ENCODE peak calls at places on chromosome 17, in four cellular contexts. J, W, F and E are unnamed samples. For H3K4me1 and H3K36me3, the result is how much of the 10 kb centered on the place peaks cover.

GRCh38 chr17:83151442-83152220 is 72.2 kb downstream of the METRNL start:
- DNase-seq in J (no peak), W (no peak), F (no peak), E (no peak)

GRCh38 chr17:61744804-61745203 is 118.5 kb downstream of the BRIP1 start:
- DNase-seq in J (no peak), W (no peak), F (no peak), E (no peak)

GRCh38 chr17:33777674-33778073 is 477.4 kb upstream of the CCL2 start:
- DNase-seq in J (no peak), W (no peak), F (no peak), E (no peak)

GRCh38 chr17:6666077-6666521 is 14.5 kb downstream of the C17orf100 start:
- DNase-seq in J (peak), W (peak), F (peak), E (peak)

GRCh38 chr17:44556114-44556853 is 1.0 kb upstream of the FZD2 start:
- DNase-seq in J (peak), W (no peak), F (peak), E (no peak)

GRCh38 chr17:31167111-31167510 is 72.3 kb downstream of the NF1 start:
- DNase-seq in J (no peak), W (no peak), F (no peak), E (no peak)

GRCh38 chr17:32783602-32784001 is 93.3 kb downstream of the MYO1D start:
- DNase-seq in J (peak), W (no peak), F (no peak), E (no peak)

GRCh38 chr17:51456942-51457341 is 196.6 kb downstream of the UTP18 start:
- DNase-seq in J (peak), W (no peak), F (no peak), E (no peak)

GRCh38 chr17:43092891-43093290 is 32.3 kb downstream of the BRCA1 start:
- DNase-seq in J (no peak), W (no peak), F (no peak), E (no peak)

GRCh38 chr17:74749262-74750038 is 1.0 kb downstream of the NHERF1 start:
- DNase-seq in J (peak), W (peak), F (peak), E (no peak)

GRCh38 chr17:68812876-68813584 is 142.2 kb downstream of the ABCA8 start:
- DNase-seq in J (no peak), W (no peak), F (no peak), E (no peak)

GRCh38 chr17:44628234-44629188 is 27.8 kb upstream of the MEIOC start:
- DNase-seq in J (no peak), W (no peak), F (peak), E (no peak)

GRCh38 chr17:77800832-77801231 is 157.7 kb upstream of the TNRC6C start:
- DNase-seq in J (no peak), W (no peak), F (no peak), E (no peak)

GRCh38 chr17:73223626-73224616 is 31.1 kb downstream of the COG1 start:
- DNase-seq in J (no peak), W (no peak), F (no peak), E (no peak)

GRCh38 chr17:60079401-60079861 is 710 bp upstream of the HEATR6 start:
- DNase-seq in J (peak), W (no peak), F (no peak), E (no peak)

GRCh38 chr17:64534187-64534586 is 27.4 kb downstream of the CEP95 start:
- DNase-seq in J (peak), W (no peak), F (no peak), E (peak)

GRCh38 chr17:7045492-7046126 is 1.7 kb upstream of the SLC16A11 start:
- DNase-seq in J (peak), W (no peak), F (peak), E (no peak)

GRCh38 chr17:61647044-61647443 is 56.0 kb upstream of the NACA2 start:
- DNase-seq in J (peak), W (no peak), F (no peak), E (no peak)

GRCh38 chr17:42050360-42051012 is at the start of gene C17orf113:
- DNase-seq in J (peak), W (peak), F (peak), E (peak)

GRCh38 chr17:4879591-4879990 is 19.7 kb upstream of the C17orf107 start:
- DNase-seq in J (no peak), W (no peak), F (no peak), E (no peak)

GRCh38 chr17:17032131-17032692 is 10.0 kb upstream of the MPRIP start:
- DNase-seq in J (peak), W (peak), F (peak), E (peak)

GRCh38 chr17:697682-698081 is 17.0 kb downstream of the VPS53 start:
- DNase-seq in J (no peak), W (no peak), F (no peak), E (no peak)

GRCh38 chr17:43857141-43857540 is 10.2 kb downstream of the CD300LG start:
- DNase-seq in J (no peak), W (no peak), F (no peak), E (no peak)

GRCh38 chr17:10144456-10144855 is 54.0 kb downstream of the GAS7 start:
- DNase-seq in J (no peak), W (no peak), F (no peak), E (no peak)

GRCh38 chr17:28484296-28484695 is 10.9 kb downstream of the SLC13A2 start:
- DNase-seq in J (no peak), W (no peak), F (no peak), E (no peak)

GRCh38 chr17:41666336-41666680 is 22.4 kb upstream of the EIF1 start:
- DNase-seq in J (peak), W (peak), F (peak), E (no peak)

GRCh38 chr17:35254107-35254802 is 11.4 kb downstream of the SLFN5 start:
- DNase-seq in J (peak), W (peak), F (peak), E (no peak)

GRCh38 chr17:7403043-7403901 is 625 bp downstream of the TMEM256 start:
- DNase-seq in J (no peak), W (peak), F (no peak), E (peak)

GRCh38 chr17:79983456-79983855 is 52.2 kb downstream of the TBC1D16 start:
- DNase-seq in J (no peak), W (no peak), F (no peak), E (peak)
- H3K4me1 ChIP-seq in J (under half), W (under half), F (under half), E (under half)

DNA sequence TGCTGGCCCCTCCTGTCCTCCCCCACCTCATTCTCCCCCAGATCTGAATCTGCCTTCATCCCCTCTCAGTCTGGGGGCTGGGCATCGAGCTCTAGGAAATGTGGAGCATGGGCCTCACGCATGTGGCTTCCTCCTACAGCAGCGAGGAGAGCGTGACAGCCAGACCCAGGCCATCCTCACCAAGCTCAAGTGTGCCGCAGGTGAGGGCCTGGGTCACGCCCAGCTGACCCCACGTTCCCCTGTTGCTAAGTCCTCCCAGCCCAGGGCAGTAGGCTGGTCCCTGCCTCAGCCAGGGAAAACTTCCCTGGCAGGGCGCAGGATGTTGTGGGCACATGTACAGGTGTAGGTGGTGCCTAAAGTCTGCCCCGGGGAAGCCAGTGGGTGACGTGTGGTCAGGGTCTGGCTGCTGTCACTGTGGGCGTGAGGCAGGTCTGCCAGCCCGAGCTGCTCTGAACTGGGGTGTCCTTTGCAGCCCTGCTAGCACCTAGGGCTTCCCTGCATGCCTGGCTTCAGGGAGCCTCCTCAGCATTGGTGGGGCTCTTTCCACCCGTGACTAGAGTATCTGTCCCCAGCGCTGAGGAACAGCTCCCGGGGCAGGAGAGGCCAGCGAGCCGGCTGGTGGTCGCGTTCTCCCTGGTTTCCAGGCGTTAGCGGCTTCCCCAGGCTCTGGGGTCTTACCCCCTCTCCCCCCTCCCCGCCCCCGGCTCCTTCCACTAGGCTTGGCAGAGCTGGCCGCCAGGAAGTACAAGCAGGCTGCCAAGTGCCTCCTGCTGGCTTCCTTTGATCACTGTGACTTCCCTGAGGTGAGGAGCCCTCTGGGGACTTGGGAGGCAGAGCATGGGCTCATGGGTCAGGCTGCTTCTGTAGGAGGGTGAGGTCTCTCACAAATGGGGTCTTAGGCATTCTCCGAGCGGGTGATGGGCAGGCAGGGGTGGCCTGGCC is 3.6 kb downstream of the GPS1 start:
- DNase-seq in J (no peak), W (no peak), F (no peak), E (peak)
- H3K36me3 ChIP-seq in J (under half), W (half or more), F (under half), E (under half)

DNA sequence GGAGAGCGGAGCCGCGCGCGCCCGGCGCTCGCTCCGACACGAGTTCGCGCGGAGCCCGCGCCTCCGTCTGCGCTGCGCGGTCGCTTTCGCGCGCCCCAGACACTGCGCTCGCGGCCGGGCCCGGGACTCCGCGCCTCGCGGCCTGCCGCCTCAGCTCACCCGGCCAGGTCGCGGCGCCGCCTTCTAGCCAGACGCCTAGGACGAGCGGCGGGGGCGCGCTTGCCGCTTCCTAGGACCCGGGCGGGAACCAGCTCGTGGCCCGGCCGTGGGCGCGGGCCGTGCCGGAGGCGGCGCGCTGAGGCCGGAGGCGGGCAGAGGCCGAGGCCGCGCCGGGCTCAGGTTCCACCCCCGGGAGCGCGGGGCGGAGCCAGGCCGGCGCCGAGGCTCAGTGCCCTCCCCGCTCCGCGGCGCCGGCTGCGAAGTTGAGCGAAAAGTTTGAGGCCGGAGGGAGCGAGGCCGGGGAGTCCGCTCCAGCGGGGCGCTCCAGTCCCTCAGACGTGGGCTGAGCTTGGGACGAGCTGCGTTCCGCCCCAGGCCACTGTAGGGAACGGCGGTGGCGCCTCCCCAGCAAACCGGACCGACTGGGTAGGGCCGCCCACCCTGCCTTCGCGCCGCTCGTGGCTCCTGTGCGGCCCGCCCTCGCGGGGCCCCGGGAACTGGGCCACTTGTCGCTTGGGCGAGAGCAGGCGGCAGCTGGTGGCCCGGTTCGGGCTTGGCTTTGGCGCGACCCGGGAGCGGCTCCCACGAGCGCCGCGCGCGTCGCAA is at the start of gene SPHK1:
- DNase-seq in J (peak), W (peak), F (peak), E (peak)
- TF ChIP-seq CTCF in J (no peak), W (no peak), F (no peak), E (no peak)

DNA sequence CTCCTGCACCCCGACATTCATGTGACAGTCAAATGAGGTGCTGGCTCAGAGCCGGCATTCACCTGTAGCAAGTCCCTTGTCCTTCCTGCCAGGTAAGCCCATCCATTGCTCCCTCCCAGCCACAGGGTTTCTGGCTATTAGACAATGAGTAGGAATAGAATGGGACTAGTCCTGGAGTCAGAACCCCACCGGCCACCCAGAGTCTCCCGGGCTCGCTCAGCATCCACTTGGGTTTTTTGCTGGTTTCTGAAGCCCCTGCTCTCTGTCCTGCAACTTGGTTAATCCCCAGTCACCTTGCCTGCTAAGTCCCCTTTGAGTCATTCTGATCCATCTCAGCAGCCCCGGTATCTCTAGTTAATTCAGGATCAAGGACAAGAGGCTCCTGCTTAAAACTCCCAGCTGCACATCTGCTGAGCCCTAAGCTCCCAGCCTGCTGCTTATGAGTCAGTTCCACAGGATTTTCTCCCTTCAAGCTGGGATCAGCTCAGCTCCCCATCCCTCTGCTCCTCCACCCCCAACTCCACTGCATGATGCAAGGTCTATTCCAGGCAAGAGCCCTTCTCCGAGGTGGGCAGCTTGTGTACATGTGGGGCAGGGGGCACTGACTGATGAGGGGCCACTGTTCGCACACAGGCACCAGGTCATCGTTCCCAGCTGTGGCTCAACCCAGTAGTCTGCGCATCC is 19.9 kb upstream of the MRPS23 start:
- DNase-seq in J (peak), W (no peak), F (no peak), E (no peak)
- H3K4me1 ChIP-seq in J (half or more), W (half or more), F (under half), E (under half)

DNA sequence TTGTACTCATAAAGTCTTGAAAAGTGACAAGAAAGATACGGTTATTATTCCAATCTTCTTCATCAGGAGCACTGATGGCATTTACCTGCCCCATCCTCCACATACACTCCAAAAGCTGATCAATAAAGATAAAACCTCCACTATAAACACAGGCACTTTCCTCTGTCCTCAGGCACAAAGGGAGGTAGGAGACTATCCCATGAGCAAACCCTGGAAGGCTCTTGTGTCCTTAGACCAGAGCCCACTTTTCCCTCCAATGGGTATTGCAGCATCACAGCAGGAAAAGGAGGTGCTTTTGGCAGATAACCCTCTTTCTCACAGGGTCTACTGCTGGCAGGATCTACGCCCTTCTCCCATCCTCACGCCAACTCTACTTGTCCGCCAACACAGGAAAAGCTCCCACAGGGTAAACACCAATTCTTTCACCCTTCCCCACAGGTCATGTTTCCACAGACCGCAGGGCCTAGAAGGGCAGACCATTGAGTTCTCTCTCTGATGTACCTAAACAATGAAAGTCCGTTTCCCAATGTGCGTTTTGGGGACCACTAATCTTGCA is 28.7 kb downstream of the NXPH3 start:
- DNase-seq in J (no peak), W (no peak), F (no peak), E (no peak)
- H3K36me3 ChIP-seq in J (under half), W (half or more), F (under half), E (under half)

DNA sequence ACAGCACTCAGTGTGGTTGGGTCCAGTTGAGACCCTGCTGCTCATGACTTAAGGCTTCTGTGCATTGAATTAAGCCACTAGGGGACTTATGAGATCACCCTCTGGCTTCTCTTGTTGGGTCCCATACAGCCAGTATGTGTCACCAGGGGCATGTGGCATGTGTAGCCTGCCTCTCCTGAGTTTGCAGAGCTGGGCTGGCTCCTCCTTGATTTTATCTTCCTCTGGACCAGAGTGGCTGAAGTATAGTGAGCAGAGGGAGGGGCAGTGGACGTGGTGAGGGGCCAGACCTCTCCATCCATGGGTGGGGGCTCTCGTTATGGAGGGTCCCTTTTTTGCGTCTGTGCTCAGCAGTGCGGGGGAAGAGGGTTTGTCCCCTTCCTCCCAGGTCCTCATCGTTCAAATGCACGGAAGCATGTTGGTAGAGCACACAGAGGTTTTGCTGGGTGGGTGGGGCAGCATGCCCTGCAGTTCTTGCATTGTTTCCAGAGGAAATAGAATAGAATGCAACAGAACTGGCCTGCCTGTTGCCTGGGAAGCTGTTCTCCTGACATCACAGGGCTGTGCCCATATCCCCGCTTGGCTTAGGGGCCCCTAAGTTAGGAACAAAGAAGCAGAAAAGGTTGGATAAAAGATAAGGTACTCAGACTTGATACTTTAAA is 77.4 kb downstream of the SPECC1 start:
- DNase-seq in J (peak), W (no peak), F (no peak), E (no peak)
- TF ChIP-seq CTCF in J (peak), W (no peak), F (no peak), E (no peak)

GRCh38 chr17:12994341-12995074 is 23.3 kb downstream of the ELAC2 start:
- DNase-seq in J (no peak), W (no peak), F (no peak), E (no peak)
- H3K4me1 ChIP-seq in J (under half), W (under half), F (under half), E (under half)

GRCh38 chr17:47650525-47651522 is 1.1 kb downstream of the KPNB1 start:
- DNase-seq in J (peak), W (peak), F (peak), E (peak)

GRCh38 chr17:47654991-47655390 is 5.3 kb downstream of the KPNB1 start:
- DNase-seq in J (no peak), W (no peak), F (peak), E (no peak)

GRCh38 chr17:47653442-47653841 is 3.7 kb downstream of the KPNB1 start:
- DNase-seq in J (no peak), W (no peak), F (no peak), E (no peak)

GRCh38 chr17:47651704-47652103 is 2.0 kb downstream of the KPNB1 start:
- DNase-seq in J (no peak), W (no peak), F (no peak), E (no peak)

GRCh38 chr17:47652570-47652969 is 2.9 kb downstream of the KPNB1 start:
- DNase-seq in J (no peak), W (no peak), F (no peak), E (no peak)
- H3K36me3 ChIP-seq in J (half or more), W (half or more), F (under half), E (under half)

GRCh38 chr17:36732351-36732750 is 131.0 kb downstream of the MRM1 start:
- DNase-seq in J (no peak), W (no peak), F (no peak), E (no peak)
- TF ChIP-seq CTCF in J (no peak), W (no peak), F (no peak), E (no peak)